ENCODE peak calls at places on chromosomes 6 and 20, in seven cellular contexts. G is A549, H is right lobe of liver, D is ovary, P is tibial nerve, J is prostate gland, K is body of pancreas. S is an unnamed sample.
A peak's percentile ranks its signal among the peaks of the same experiment; 100 is the strongest.

GRCh38 chr20:63295422-63295821 is 2.4 kb downstream of the COL20A1 start:
- DNase-seq in G (no peak), H (no peak), D (no peak), P (no peak), J (no peak), K (no peak), S (no peak)

GRCh38 chr20:62772994-62773858 is 23.0 kb upstream of the MRGBP start:
- DNase-seq in G (no peak), H (peak; percentile 87), D (no peak), P (no peak), J (no peak), K (peak; percentile 41), S (no peak)

GRCh38 chr20:64047046-64047389 is 2.4 kb downstream of the SOX18 start:
- DNase-seq in G (no peak), H (no peak), D (no peak), P (no peak), J (no peak), K (no peak), S (no peak)

GRCh38 chr6:118787746-118788419 is 106.1 kb upstream of the ASF1A start:
- DNase-seq in G (no peak), H (no peak), D (no peak), P (no peak), J (no peak), K (no peak), S (no peak)

GRCh38 chr6:129098061-129098553 is 215.2 kb downstream of the LAMA2 start:
- DNase-seq in G (no peak), H (no peak), D (no peak), P (no peak), J (no peak), K (no peak), S (no peak)

GRCh38 chr6:97815413-97815812 is 532.4 kb upstream of the MMS22L start:
- DNase-seq in G (no peak), H (no peak), D (no peak), P (no peak), J (no peak), K (no peak), S (no peak)

GRCh38 chr20:17694767-17695166 is 5.0 kb upstream of the BANF2 start:
- DNase-seq in G (no peak), H (no peak), D (no peak), P (no peak), J (no peak), K (no peak), S (no peak)

GRCh38 chr20:14497004-14497403 is 159.6 kb upstream of the FLRT3 start:
- DNase-seq in G (no peak), H (no peak), D (no peak), P (no peak), J (no peak), K (no peak), S (no peak)

GRCh38 chr6:53481328-53481727 is 63.6 kb downstream of the GCLC start:
- DNase-seq in G (no peak), H (no peak), D (no peak), P (no peak), J (no peak), K (no peak), S (no peak)

GRCh38 chr6:131792091-131792496 is 15.7 kb upstream of the ENPP1 start:
- DNase-seq in G (peak; percentile 10), H (no peak), D (no peak), P (no peak), J (no peak), K (no peak), S (no peak)

GRCh38 chr6:137303436-137303835 is 84.3 kb upstream of the IFNGR1 start:
- DNase-seq in G (no peak), H (no peak), D (no peak), P (no peak), J (no peak), K (no peak), S (no peak)

GRCh38 chr6:160766657-160767018 is 64.6 kb downstream of the PLG start:
- DNase-seq in G (no peak), H (no peak), D (no peak), P (no peak), J (no peak), K (no peak), S (no peak)

GRCh38 chr6:134134654-134135053 is 82.2 kb upstream of the SLC2A12 start:
- DNase-seq in G (no peak), H (no peak), D (no peak), P (no peak), J (no peak), K (no peak), S (no peak)

GRCh38 chr6:55449219-55449618 is 122.0 kb downstream of the GFRAL start:
- DNase-seq in G (peak; percentile 35), H (no peak), D (no peak), P (no peak), J (no peak), K (no peak), S (no peak)

GRCh38 chr20:56957737-56958553 is 308.5 kb downstream of the BMP7 start:
- DNase-seq in G (no peak), H (no peak), D (no peak), P (no peak), J (no peak), K (no peak), S (no peak)
- TF ChIP-seq CTCF in G (no peak), H (no peak), D (no peak), P (no peak), J (no peak), K (no peak), S (no peak)

GRCh38 chr6:156794963-156795362 is 17.8 kb downstream of the ARID1B start:
- DNase-seq in G (no peak), H (no peak), D (no peak), P (no peak), J (no peak), K (no peak), S (no peak)

GRCh38 chr6:156796627-156797026 is 19.4 kb downstream of the ARID1B start:
- DNase-seq in G (no peak), H (no peak), D (no peak), P (no peak), J (no peak), K (no peak), S (no peak)

GRCh38 chr6:156794546-156794945 is 17.4 kb downstream of the ARID1B start:
- DNase-seq in G (no peak), H (no peak), D (no peak), P (no peak), J (no peak), K (no peak), S (no peak)

GRCh38 chr6:156798091-156798735 is 21.0 kb downstream of the ARID1B start:
- DNase-seq in G (no peak), H (no peak), D (no peak), P (no peak), J (no peak), K (no peak), S (no peak)

GRCh38 chr6:156795825-156796224 is 18.6 kb downstream of the ARID1B start:
- DNase-seq in G (no peak), H (no peak), D (no peak), P (no peak), J (no peak), K (peak; percentile 29), S (no peak)
- TF ChIP-seq POLR2A in G (no peak), H (no peak), D (no peak), P (no peak), J (no peak), K (no peak), S (no peak)

GRCh38 chr20:32544260-32544722 is 40.8 kb downstream of the NOL4L start:
- DNase-seq in G (no peak), H (no peak), D (no peak), P (no peak), J (no peak), K (no peak), S (no peak)
- H3K27ac ChIP-seq in G (no peak overlapping the region), H (no peak overlapping the region), D (no peak overlapping the region), P (no peak overlapping the region), J (no peak overlapping the region), K (no peak overlapping the region), S (no peak overlapping the region)

GRCh38 chr6:3061501-3061941 is 6.8 kb upstream of the RIPK1 start:
- DNase-seq in G (no peak), H (no peak), D (no peak), P (no peak), J (no peak), K (no peak), S (no peak)
- TF ChIP-seq CTCF in G (no peak), H (no peak), D (no peak), P (no peak), J (no peak), K (no peak), S (no peak)

GRCh38 chr20:44959082-44959895 is 908 bp downstream of the TOMM34 start:
- DNase-seq in G (peak; percentile 51), H (no peak), D (no peak), P (no peak), J (no peak), K (no peak), S (no peak)
- TF ChIP-seq POLR2A in G (no peak), H (no peak), D (no peak), P (no peak), J (no peak), K (no peak), S (no peak)

GRCh38 chr6:114398481-114398880 is 55.7 kb upstream of the HS3ST5 start:
- DNase-seq in G (no peak), H (no peak), D (no peak), P (no peak), J (no peak), K (no peak), S (no peak)
- H3K27ac ChIP-seq in G (no peak overlapping the region), H (no peak overlapping the region), D (no peak overlapping the region), P (no peak overlapping the region), J (no peak overlapping the region), K (no peak overlapping the region), S (no peak overlapping the region)

DNA sequence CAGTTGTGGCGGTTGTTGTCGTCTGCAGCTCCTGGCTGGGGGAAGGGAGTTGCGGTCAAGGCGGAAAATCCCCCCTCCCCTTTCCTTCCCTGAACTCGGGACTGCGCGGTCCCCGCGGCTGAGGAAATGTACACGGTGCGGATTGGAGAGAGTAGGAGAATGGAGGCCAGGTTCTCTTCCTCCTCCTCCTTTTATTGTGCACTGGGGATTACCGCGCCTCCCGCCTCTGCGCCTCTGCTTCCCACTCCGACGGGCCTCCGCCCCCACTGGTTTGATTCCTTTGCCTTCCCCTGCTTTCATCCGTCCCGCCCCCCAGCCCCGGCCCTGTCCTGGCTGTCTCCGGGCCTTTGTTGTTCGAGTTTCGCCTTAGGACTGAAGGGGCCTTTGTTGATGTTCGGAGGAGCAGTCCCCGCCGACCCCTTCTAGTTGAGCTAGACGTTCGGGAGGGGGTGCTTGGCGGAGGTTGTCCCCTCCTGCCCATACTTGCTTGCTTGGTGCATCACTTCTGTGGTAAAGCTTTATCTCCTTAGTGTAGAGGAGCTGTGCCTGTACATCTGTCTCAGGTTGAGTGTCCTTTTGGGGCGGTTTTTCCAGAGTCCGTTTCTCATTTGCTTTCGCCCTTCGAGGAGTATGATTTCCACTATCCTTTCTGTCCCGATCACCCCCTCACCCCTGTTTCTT is 695 bp downstream of the ZNF292 start:
- DNase-seq in G (peak; percentile 32), H (peak; percentile 55), D (peak; percentile 36), P (peak; percentile 19), J (peak; percentile 30), K (peak; percentile 42), S (peak; percentile 16)
- TF ChIP-seq CTCF in G (no peak), H (no peak), D (no peak), P (no peak), J (no peak), K (no peak), S (no peak)